ENCODE peak calls at places on chromosomes 11 and 22, in four cellular contexts. G is H1, H is HepG2, I is GM12878. V is an unnamed sample.

GRCh38 chr22:47019012-47019790 is 256.8 kb downstream of the TBC1D22A start:
- DNase-seq in G (no peak), H (no peak), I (no peak), V (no peak)

GRCh38 chr11:8757533-8757932 is 74.9 kb downstream of the RPL27A start:
- DNase-seq in G (no peak), H (no peak), I (no peak), V (no peak)

GRCh38 chr11:19243143-19243542 is 2.4 kb upstream of the E2F8 start:
- DNase-seq in G (no peak), H (no peak), I (no peak), V (no peak)

GRCh38 chr11:83070878-83071640 is 638 bp downstream of the RAB30 start:
- DNase-seq in G (no peak), H (no peak), I (no peak), V (no peak)

GRCh38 chr11:127805771-127806170 is 781.6 kb downstream of the ETS1 start:
- DNase-seq in G (no peak), H (no peak), I (no peak), V (no peak)

GRCh38 chr11:108511851-108512474 is 13.8 kb upstream of the POGLUT3 start:
- DNase-seq in G (no peak), H (no peak), I (no peak), V (no peak)

GRCh38 chr11:112302226-112302868 is 41.7 kb upstream of the PLET1 start:
- DNase-seq in G (no peak), H (no peak), I (no peak), V (no peak)

GRCh38 chr11:122723576-122723975 is 68.1 kb downstream of the UBASH3B start:
- DNase-seq in G (no peak), H (no peak), I (no peak), V (no peak)

GRCh38 chr11:103530257-103530656 is 421.0 kb downstream of the DYNC2H1 start:
- DNase-seq in G (no peak), H (no peak), I (no peak), V (no peak)

GRCh38 chr11:57493507-57494503 is 21.7 kb downstream of the SLC43A1 start:
- DNase-seq in G (peak; percentile 88), H (peak; percentile 73), I (no peak), V (peak; percentile 78)

GRCh38 chr11:119722281-119722794 is 6.7 kb downstream of the NECTIN1 start:
- DNase-seq in G (no peak), H (no peak), I (peak; percentile 17), V (no peak)

GRCh38 chr22:44358723-44359440 is 46.1 kb upstream of the SHISAL1 start:
- DNase-seq in G (no peak), H (no peak), I (no peak), V (no peak)

GRCh38 chr11:46335858-46336600 is 11.2 kb upstream of the DGKZ start:
- DNase-seq in G (no peak), H (no peak), I (no peak), V (no peak)

GRCh38 chr11:74157169-74157568 is 13.6 kb downstream of the C2CD3 start:
- DNase-seq in G (no peak), H (no peak), I (no peak), V (no peak)

GRCh38 chr11:61349189-61349751 is 12.4 kb downstream of the CYB561A3 start:
- DNase-seq in G (no peak), H (no peak), I (no peak), V (no peak)

GRCh38 chr22:42437488-42438292 is 5.5 kb upstream of the NFAM1 start:
- DNase-seq in G (no peak), H (peak; percentile 41), I (peak; percentile 84), V (peak; percentile 75)

GRCh38 chr11:103920449-103920848 is 116.0 kb upstream of the DDI1 start:
- DNase-seq in G (no peak), H (no peak), I (no peak), V (no peak)

GRCh38 chr11:46248270-46249102 is 29.0 kb upstream of the CREB3L1 start:
- DNase-seq in G (no peak), H (peak; percentile 33), I (no peak), V (peak; percentile 71)

GRCh38 chr11:59992420-59992819 is 24.6 kb upstream of the OOSP4B start:
- DNase-seq in G (no peak), H (no peak), I (no peak), V (no peak)

GRCh38 chr11:20363500-20364411 is at the start of gene HTATIP2:
- DNase-seq in G (no peak), H (no peak), I (no peak), V (peak; percentile 88)

GRCh38 chr11:45402049-45402630 is 116.0 kb upstream of the SYT13 start:
- DNase-seq in G (no peak), H (no peak), I (no peak), V (no peak)

GRCh38 chr11:3836903-3837302 is 3.9 kb downstream of the RHOG start:
- DNase-seq in G (no peak), H (no peak), I (no peak), V (peak; percentile 52)

GRCh38 chr22:46137218-46137766 is 13.0 kb upstream of the PPARA start:
- DNase-seq in G (no peak), H (no peak), I (no peak), V (no peak)

GRCh38 chr11:88310246-88310645 is 27.3 kb downstream of the CTSC start:
- DNase-seq in G (no peak), H (no peak), I (no peak), V (no peak)

GRCh38 chr11:117583063-117583801 is 213.8 kb downstream of the DSCAML1 start:
- DNase-seq in G (no peak), H (no peak), I (no peak), V (no peak)

GRCh38 chr11:23124996-23125395 is 264.7 kb upstream of the CCDC179 start:
- DNase-seq in G (no peak), H (peak; percentile 6), I (no peak), V (no peak)

GRCh38 chr22:46355369-46355995 is 20.0 kb downstream of the TRMU start:
- DNase-seq in G (no peak), H (peak; percentile 37), I (no peak), V (peak; percentile 48)

DNA sequence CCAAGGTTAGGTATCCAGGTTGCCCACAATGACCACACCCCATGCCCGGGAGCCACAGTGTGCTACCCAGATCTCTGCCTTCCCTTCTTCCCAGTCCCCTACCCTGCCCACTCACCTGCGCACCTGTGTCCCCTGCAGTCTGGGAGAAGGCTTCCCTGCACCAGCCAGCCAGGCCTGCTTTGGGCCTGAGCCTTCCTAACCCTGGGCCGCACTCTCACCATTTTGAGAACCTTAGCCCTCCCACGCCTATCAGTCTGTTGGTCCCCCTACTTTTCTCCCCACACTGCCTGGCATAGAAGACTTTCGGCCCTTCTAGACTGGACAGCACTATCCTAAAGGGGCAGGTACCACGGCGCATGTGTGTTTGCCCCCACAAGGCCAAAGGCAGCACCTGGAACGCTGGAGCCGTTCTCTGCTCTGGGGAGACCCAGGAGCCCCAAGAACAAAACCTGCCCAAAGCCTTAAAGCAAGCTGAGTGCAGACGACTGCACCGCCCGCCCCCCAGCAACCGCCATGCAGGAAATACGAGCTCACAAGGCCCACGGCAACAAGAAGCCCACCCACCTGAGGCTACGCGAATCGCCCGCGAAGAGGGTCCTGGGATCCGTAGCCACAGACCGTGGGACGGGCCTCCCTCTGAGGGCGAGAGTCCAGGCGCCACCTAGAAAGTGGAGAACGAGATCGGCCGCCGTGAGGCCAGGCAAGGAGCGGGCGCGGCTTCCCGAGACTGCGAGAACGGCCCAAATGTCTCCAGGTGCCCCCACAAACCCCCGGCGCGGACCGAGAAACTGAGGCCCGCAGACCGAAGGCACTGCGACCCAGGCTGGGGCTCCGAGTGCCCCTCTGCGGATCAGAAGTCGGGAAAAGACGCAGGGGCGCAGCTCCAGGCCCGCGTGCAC is 546 bp downstream of the GNB1L start:
- DNase-seq in G (no peak), H (no peak), I (no peak), V (peak; percentile 68)
- TF ChIP-seq EZH2 in G (no peak), H (no peak), I (no peak), V (no peak)

GRCh38 chr11:67611704-67612587 is 5.2 kb downstream of the NDUFV1 start:
- DNase-seq in G (no peak), H (no peak), I (no peak), V (no peak)
- TF ChIP-seq RFX5 in G (no peak), H (no peak), I (no peak), V (no peak)

GRCh38 chr11:110712643-110713468 is 619 bp upstream of the ARHGAP20 start:
- DNase-seq in G (no peak), H (no peak), I (no peak), V (no peak)
- TF ChIP-seq EZH2 in G (peak; percentile 74), H (no peak), I (peak; percentile 47), V (no peak)

GRCh38 chr11:67006029-67006884 is 16.7 kb upstream of the SYT12 start:
- DNase-seq in G (no peak), H (peak; percentile 52), I (no peak), V (peak; percentile 92)
- TF ChIP-seq RFX5 in G (no peak), H (no peak), I (no peak), V (no peak)

DNA sequence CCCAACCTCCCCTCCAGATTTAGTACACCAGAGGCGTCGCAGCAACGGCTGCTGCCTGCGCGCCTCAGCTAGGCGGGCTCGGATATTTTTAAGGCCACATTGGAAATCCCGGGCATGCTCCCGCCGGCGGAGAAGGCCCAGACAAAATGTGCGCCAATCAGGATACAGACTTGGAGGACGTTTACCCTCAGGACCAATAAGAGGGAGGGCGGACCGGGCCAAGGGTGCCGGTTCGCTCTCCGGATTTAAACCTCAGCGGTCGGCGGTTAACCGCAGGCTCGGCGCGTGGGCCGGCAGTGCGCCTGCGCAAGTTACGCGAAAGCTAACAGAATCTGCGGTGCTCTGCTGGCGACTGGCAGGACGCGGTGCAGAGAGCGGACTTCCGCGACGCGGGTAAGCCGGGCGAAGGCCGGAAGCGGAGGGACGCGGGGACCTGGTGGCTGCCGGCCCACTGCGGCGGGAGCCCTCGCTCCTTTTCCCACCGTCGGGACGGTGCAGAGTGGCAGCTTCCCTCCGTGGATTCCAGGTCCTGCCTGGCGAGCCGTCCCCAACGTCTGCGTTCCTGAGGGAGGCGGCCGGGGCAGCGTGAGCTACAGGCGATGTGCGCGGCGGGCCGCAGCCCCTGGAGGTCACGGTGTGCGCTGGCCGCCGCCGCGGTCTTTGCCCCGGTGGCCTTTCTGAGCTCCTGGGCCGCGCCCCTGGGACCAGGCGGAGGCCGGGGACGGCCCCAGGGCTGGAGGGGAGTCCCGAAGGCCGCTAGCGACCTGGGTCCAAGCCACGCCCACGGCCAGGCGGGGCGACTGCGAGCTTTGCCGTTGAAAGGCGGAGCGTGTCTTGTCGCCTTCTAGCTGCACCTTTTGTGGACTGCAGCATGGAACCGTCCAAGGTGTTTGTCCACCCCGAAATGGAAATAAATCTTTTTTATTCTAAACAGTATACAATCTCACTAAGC is at the start of gene HYLS1:
- DNase-seq in G (peak; percentile 84), H (peak; percentile 72), I (peak; percentile 86), V (peak; percentile 94)
- TF ChIP-seq EZH2 in G (no peak), H (no peak), I (no peak), V (no peak)

GRCh38 chr11:12410006-12410728 is 32.8 kb downstream of the PARVA start:
- DNase-seq in G (no peak), H (no peak), I (no peak), V (no peak)

GRCh38 chr11:12408156-12408770 is 30.9 kb downstream of the PARVA start:
- DNase-seq in G (no peak), H (no peak), I (no peak), V (no peak)

GRCh38 chr11:12411395-12411794 is 34.0 kb downstream of the PARVA start:
- DNase-seq in G (no peak), H (no peak), I (no peak), V (no peak)

GRCh38 chr11:12411806-12412727 is 34.7 kb downstream of the PARVA start:
- DNase-seq in G (peak; percentile 68), H (peak; percentile 31), I (no peak), V (peak; percentile 77)

DNA sequence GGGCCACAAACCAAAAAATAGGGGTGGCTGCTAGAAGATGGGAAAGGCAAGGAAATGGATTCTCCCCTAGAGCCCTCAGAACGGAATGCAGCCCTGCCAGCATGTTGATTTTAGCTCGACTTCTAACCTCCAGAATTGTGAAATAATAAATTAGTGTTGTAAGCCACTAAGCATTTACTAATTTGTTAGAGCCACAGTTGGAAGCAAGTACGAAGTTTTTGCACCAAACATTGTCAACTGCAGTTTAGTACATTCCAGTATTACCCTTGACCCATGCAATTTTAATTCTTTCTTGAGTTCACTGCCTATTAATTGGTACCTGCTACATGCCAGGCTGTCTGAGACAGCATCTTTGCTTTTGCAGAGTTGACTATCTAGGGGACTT is 32.2 kb downstream of the PARVA start:
- DNase-seq in G (no peak), H (no peak), I (no peak), V (no peak)
- TF ChIP-seq RFX5 in G (no peak), H (no peak), I (no peak), V (no peak)

V was measured in K562.